ENCODE peak calls at places on chromosomes 2 and 18, in eight cellular contexts. One of them, this sample, is unnamed.

GRCh38 chr2:16613475-16613874 is 52.2 kb downstream of the CYRIA start:
- DNase-seq in CD4-positive, alpha-beta T cell: no peak
- DNase-seq in HCT116: no peak
- DNase-seq in WERI-Rb-1: no peak
- DNase-seq in keratinocyte: no peak
- DNase-seq in suprapubic skin: no peak
- DNase-seq in ascending aorta: no peak
- DNase-seq in A549: peak; percentile 42
- DNase-seq in this sample: no peak

GRCh38 chr18:61149786-61150185 is 183.4 kb upstream of the CDH20 start:
- DNase-seq in WERI-Rb-1: no peak
- DNase-seq in suprapubic skin: no peak
- DNase-seq in CD4-positive, alpha-beta T cell: no peak
- DNase-seq in HCT116: no peak
- DNase-seq in ascending aorta: no peak
- DNase-seq in A549: no peak
- DNase-seq in keratinocyte: no peak
- DNase-seq in this sample: no peak

GRCh38 chr2:228681979-228682378 is 500.5 kb upstream of the SPHKAP start:
- DNase-seq in HCT116: no peak
- DNase-seq in WERI-Rb-1: no peak
- DNase-seq in ascending aorta: no peak
- DNase-seq in CD4-positive, alpha-beta T cell: no peak
- DNase-seq in A549: no peak
- DNase-seq in suprapubic skin: no peak
- DNase-seq in keratinocyte: no peak
- DNase-seq in this sample: no peak

GRCh38 chr2:167438206-167438605 is 549.9 kb downstream of the XIRP2 start:
- DNase-seq in CD4-positive, alpha-beta T cell: no peak
- DNase-seq in A549: no peak
- DNase-seq in ascending aorta: no peak
- DNase-seq in HCT116: no peak
- DNase-seq in WERI-Rb-1: no peak
- DNase-seq in keratinocyte: no peak
- DNase-seq in suprapubic skin: no peak
- DNase-seq in this sample: no peak

GRCh38 chr18:23897293-23897692 is 117.3 kb upstream of the TTC39C start:
- DNase-seq in CD4-positive, alpha-beta T cell: no peak
- DNase-seq in ascending aorta: no peak
- DNase-seq in A549: no peak
- DNase-seq in suprapubic skin: no peak
- DNase-seq in keratinocyte: no peak
- DNase-seq in WERI-Rb-1: no peak
- DNase-seq in HCT116: no peak
- DNase-seq in this sample: no peak

GRCh38 chr2:938181-939005 is 12.3 kb upstream of the SNTG2 start:
- DNase-seq in CD4-positive, alpha-beta T cell: no peak
- DNase-seq in HCT116: no peak
- DNase-seq in keratinocyte: no peak
- DNase-seq in A549: no peak
- DNase-seq in suprapubic skin: no peak
- DNase-seq in ascending aorta: no peak
- DNase-seq in WERI-Rb-1: no peak
- DNase-seq in this sample: no peak

GRCh38 chr18:51074605-51075004 is 44.6 kb downstream of the SMAD4 start:
- DNase-seq in keratinocyte: no peak
- DNase-seq in ascending aorta: no peak
- DNase-seq in HCT116: no peak
- DNase-seq in CD4-positive, alpha-beta T cell: no peak
- DNase-seq in suprapubic skin: no peak
- DNase-seq in WERI-Rb-1: no peak
- DNase-seq in A549: no peak
- DNase-seq in this sample: no peak

GRCh38 chr2:44130441-44130840 is 38.2 kb upstream of the PPM1B start:
- DNase-seq in WERI-Rb-1: no peak
- DNase-seq in keratinocyte: no peak
- DNase-seq in HCT116: no peak
- DNase-seq in ascending aorta: no peak
- DNase-seq in A549: no peak
- DNase-seq in CD4-positive, alpha-beta T cell: no peak
- DNase-seq in suprapubic skin: no peak
- DNase-seq in this sample: no peak

GRCh38 chr2:239832995-239833727 is 192.0 kb downstream of the NDUFA10 start:
- DNase-seq in CD4-positive, alpha-beta T cell: no peak
- DNase-seq in HCT116: no peak
- DNase-seq in WERI-Rb-1: no peak
- DNase-seq in suprapubic skin: peak; percentile 49
- DNase-seq in ascending aorta: no peak
- DNase-seq in keratinocyte: no peak
- DNase-seq in A549: no peak
- DNase-seq in this sample: peak; percentile 38

DNA sequence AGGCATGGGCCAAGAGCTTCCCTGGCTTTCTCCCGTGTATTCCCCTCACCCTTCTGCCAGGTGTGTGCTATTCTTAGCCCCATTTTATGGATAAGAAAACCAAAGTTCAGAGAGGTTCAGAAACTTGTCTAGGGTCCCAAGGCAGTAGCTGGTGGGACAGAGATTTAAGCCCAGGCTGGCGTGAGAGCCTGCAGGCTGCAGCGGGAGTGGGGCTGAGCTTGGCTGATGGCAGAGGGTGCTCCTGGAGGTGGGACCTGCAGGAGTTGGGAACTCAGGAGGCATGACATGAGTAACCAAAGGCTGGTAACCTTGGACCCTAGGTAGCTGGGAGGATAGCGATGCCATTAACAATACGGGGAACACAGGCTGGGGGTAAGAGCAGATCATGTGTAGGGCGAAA is 87.3 kb upstream of the B3GNT7 start:
- DNase-seq in suprapubic skin: peak; percentile 49
- DNase-seq in CD4-positive, alpha-beta T cell: no peak
- DNase-seq in keratinocyte: no peak
- DNase-seq in WERI-Rb-1: no peak
- DNase-seq in HCT116: no peak
- DNase-seq in ascending aorta: no peak
- DNase-seq in A549: no peak
- DNase-seq in this sample: no peak
- H3K9me3 ChIP-seq in suprapubic skin: no peaks in the 10 kb centered on the region
- H3K9me3 ChIP-seq in CD4-positive, alpha-beta T cell: no peaks in the 10 kb centered on the region
- H3K9me3 ChIP-seq in keratinocyte: no peaks in the 10 kb centered on the region
- H3K9me3 ChIP-seq in WERI-Rb-1: no peaks in the 10 kb centered on the region
- H3K9me3 ChIP-seq in HCT116: no peaks in the 10 kb centered on the region
- H3K9me3 ChIP-seq in ascending aorta: no peaks in the 10 kb centered on the region
- H3K9me3 ChIP-seq in A549: no peaks in the 10 kb centered on the region
- H3K9me3 ChIP-seq in this sample: no peaks in the 10 kb centered on the region

DNA sequence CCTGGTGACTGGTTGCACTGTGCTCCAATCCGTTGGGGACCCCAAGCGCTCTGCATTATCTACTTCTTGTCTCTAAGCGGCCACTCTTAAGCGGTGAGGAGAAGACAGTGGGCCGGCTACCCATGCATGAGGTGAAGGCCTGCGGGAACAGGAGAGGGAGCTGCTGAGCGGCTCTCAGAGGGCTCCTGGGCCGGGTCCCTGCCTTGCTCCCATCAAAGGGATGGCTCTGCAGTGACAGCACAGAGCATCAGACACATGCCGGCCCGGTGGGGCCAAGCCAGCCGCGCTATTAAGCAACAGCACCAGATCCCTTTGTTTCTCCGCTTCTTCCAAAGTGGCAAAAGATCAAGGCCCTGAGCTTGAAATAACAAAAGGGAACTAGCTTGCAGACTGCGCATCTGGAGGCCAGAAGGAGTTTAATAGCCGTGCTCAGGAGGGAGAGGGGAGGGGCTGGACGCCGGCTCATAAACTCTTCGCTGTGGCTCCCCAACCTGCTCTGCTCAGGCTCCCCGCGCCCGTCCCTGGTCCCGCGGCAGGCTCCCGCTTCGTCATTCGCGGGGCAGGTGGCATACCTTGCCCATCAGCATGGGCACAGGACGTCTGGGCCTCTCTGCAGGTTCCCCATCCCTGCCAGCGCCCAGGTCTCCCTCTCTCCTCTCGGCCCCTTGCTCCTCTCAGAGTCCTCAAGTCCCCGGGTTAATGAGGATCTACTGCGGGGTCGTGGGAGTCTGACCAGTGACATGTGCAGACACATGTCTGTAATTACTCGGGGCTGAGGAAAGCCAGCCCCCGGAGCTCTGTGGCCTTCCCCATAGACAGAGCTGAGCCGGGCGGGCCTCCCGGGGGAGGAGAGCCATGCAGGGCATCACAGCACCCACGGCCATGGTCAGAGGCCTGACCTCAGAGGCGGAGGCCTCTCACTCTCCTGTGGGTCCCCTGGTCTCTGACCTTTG is 96.7 kb downstream of the ASB1 start:
- DNase-seq in HCT116: no peak
- DNase-seq in ascending aorta: no peak
- DNase-seq in suprapubic skin: peak; percentile 90
- DNase-seq in CD4-positive, alpha-beta T cell: no peak
- DNase-seq in A549: no peak
- DNase-seq in keratinocyte: no peak
- DNase-seq in WERI-Rb-1: no peak
- DNase-seq in this sample: no peak
- TF ChIP-seq CTCF in HCT116: peak; percentile 12
- TF ChIP-seq CTCF in ascending aorta: no peak
- TF ChIP-seq CTCF in suprapubic skin: no peak
- TF ChIP-seq CTCF in CD4-positive, alpha-beta T cell: no peak
- TF ChIP-seq CTCF in A549: no peak
- TF ChIP-seq CTCF in keratinocyte: no peak
- TF ChIP-seq CTCF in WERI-Rb-1: peak; percentile 8
- TF ChIP-seq CTCF in this sample: no peak

DNA sequence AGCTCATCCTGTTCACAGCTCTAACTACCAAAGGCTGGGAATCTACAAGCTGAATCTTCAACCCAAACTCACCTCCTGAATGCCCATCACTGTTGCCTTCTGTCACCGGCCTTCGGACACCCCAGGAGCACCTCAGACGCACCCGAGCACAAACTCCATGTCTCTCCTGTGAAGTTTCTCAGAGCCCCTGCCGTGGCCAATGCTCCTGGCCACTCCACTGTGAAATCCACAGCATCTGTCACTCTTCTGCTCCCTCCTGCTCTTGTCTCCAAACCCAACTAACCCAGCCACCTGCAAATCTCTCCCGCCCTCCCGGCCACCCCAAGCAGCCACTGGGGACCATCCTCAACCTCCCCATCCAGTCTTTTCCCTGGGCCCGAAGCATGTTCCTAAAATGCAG is 457.9 kb upstream of the SALL3 start:
- DNase-seq in WERI-Rb-1: no peak
- DNase-seq in HCT116: no peak
- DNase-seq in CD4-positive, alpha-beta T cell: no peak
- DNase-seq in keratinocyte: no peak
- DNase-seq in suprapubic skin: no peak
- DNase-seq in A549: no peak
- DNase-seq in ascending aorta: no peak
- DNase-seq in this sample: no peak
- H3K9me3 ChIP-seq in WERI-Rb-1: no peaks in the 10 kb centered on the region
- H3K9me3 ChIP-seq in HCT116: peaks cover 7% of the 10 kb centered on the region
- H3K9me3 ChIP-seq in CD4-positive, alpha-beta T cell: no peaks in the 10 kb centered on the region
- H3K9me3 ChIP-seq in keratinocyte: peaks cover 27% of the 10 kb centered on the region
- H3K9me3 ChIP-seq in suprapubic skin: no peaks in the 10 kb centered on the region
- H3K9me3 ChIP-seq in A549: no peaks in the 10 kb centered on the region
- H3K9me3 ChIP-seq in ascending aorta: no peaks in the 10 kb centered on the region
- H3K9me3 ChIP-seq in this sample: no peaks in the 10 kb centered on the region

DNA sequence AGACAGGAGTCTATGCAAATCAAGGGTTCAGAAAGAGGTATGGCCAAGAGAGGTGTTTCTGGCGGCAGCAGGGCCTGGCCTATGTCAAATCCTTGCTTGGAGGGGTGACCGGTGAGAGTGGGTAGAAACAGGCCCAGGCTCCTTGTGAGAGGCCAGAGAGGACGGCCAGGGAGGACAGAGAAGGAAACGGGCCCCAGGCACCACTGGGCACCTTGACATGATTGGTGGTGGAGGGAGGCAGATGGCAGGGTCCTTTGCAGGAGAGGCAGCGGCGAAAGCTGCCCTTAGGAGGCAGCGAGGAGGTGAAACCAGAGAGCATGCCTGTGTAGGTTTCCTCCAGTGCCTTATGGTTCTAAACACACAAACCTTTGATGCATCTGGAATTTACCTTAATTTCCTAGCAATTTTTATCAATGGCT is 6.2 kb downstream of the RAMP1 start:
- DNase-seq in HCT116: no peak
- DNase-seq in keratinocyte: no peak
- DNase-seq in A549: no peak
- DNase-seq in suprapubic skin: peak; percentile 48
- DNase-seq in CD4-positive, alpha-beta T cell: no peak
- DNase-seq in WERI-Rb-1: no peak
- DNase-seq in ascending aorta: no peak
- DNase-seq in this sample: no peak
- TF ChIP-seq CTCF in HCT116: peak; percentile 13
- TF ChIP-seq CTCF in keratinocyte: no peak
- TF ChIP-seq CTCF in A549: no peak
- TF ChIP-seq CTCF in suprapubic skin: no peak
- TF ChIP-seq CTCF in CD4-positive, alpha-beta T cell: no peak
- TF ChIP-seq CTCF in WERI-Rb-1: peak; percentile 57
- TF ChIP-seq CTCF in ascending aorta: no peak
- TF ChIP-seq CTCF in this sample: no peak

GRCh38 chr2:94982156-94982555 is 43.4 kb upstream of the MAL start:
- DNase-seq in WERI-Rb-1: no peak
- DNase-seq in CD4-positive, alpha-beta T cell: no peak
- DNase-seq in HCT116: no peak
- DNase-seq in A549: no peak
- DNase-seq in suprapubic skin: no peak
- DNase-seq in ascending aorta: no peak
- DNase-seq in keratinocyte: no peak
- DNase-seq in this sample: no peak
- H3K9me3 ChIP-seq in WERI-Rb-1: no peaks in the 10 kb centered on the region
- H3K9me3 ChIP-seq in CD4-positive, alpha-beta T cell: no peaks in the 10 kb centered on the region
- H3K9me3 ChIP-seq in HCT116: no peaks in the 10 kb centered on the region
- H3K9me3 ChIP-seq in A549: no peaks in the 10 kb centered on the region
- H3K9me3 ChIP-seq in suprapubic skin: no peaks in the 10 kb centered on the region
- H3K9me3 ChIP-seq in ascending aorta: no peaks in the 10 kb centered on the region
- H3K9me3 ChIP-seq in keratinocyte: no peaks in the 10 kb centered on the region
- H3K9me3 ChIP-seq in this sample: no peaks in the 10 kb centered on the region

DNA sequence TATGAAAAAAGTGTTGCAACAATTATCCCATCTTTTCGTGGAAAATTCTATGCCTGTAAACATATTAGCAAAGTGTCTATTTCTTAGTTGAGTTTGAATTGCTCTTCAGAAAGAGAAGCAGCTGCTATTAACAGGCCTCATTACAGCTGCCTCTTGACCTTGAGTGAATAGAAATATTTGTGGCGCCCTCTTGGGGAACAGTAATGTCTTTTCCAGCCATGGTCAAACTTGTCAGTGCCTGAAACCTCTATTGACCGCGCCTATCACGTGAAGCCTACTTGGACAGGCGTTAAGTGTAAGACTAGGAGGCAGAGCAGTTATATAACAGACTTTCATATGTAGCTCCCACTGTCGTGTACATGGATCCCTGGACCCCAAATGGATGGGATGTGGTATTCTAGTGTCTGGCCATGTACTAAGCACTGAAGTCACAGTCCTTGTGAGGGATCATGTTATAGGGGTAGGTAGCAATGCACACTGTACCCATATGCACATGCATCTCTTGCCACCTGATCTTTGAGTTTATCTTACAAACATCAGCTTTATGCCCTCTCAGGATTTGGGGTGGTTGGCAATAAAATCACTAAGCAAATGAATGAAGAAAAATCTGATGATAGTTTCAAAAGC is 245.0 kb downstream of the PTGR3 start:
- DNase-seq in suprapubic skin: no peak
- DNase-seq in keratinocyte: peak; percentile 4
- DNase-seq in HCT116: peak; percentile 33
- DNase-seq in ascending aorta: no peak
- DNase-seq in CD4-positive, alpha-beta T cell: no peak
- DNase-seq in WERI-Rb-1: peak; percentile 60
- DNase-seq in A549: no peak
- DNase-seq in this sample: peak; percentile 63
- TF ChIP-seq CTCF in suprapubic skin: no peak
- TF ChIP-seq CTCF in keratinocyte: peak; percentile 54
- TF ChIP-seq CTCF in HCT116: peak; percentile 54
- TF ChIP-seq CTCF in ascending aorta: no peak
- TF ChIP-seq CTCF in CD4-positive, alpha-beta T cell: no peak
- TF ChIP-seq CTCF in WERI-Rb-1: peak; percentile 63
- TF ChIP-seq CTCF in A549: peak; percentile 40
- TF ChIP-seq CTCF in this sample: peak; percentile 29

This sample was measured in left lung.